ENCODE peak calls at places on chromosomes 5 and 9, in nine cellular contexts. Z, W, D, V, I, M, S, T and L are unnamed samples.

GRCh38 chr5:80254767-80255424 is 952 bp downstream of the SERINC5 start:
- DNase-seq in T (no peak), D (peak; percentile 25), V (no peak), W (no peak), Z (no peak), M (peak; percentile 28), I (peak; percentile 63), S (no peak), L (peak; percentile 36)

GRCh38 chr5:140631063-140631462 is 1.9 kb downstream of the CD14 start:
- DNase-seq in I (no peak), T (no peak), V (no peak), M (no peak), W (no peak), D (no peak), Z (no peak), S (no peak), L (no peak)

GRCh38 chr5:116573617-116574431 is 799 bp downstream of the SEMA6A start:
- DNase-seq in S (no peak), M (no peak), W (no peak), Z (peak; percentile 39), V (peak; percentile 22), I (peak; percentile 35), D (peak; percentile 40), T (no peak), L (no peak)

GRCh38 chr9:92489209-92489608 is 6.9 kb upstream of the ASPN start:
- DNase-seq in Z (no peak), D (peak; percentile 48), M (peak; percentile 62), I (peak; percentile 78), W (no peak), V (no peak), T (no peak), S (no peak), L (no peak)

GRCh38 chr9:132474253-132474652 is 64.2 kb downstream of the CFAP77 start:
- DNase-seq in M (peak; percentile 1), I (no peak), D (no peak), T (no peak), W (no peak), Z (peak; percentile 84), V (no peak), S (no peak), L (no peak)

GRCh38 chr5:96752341-96753016 is 55.3 kb downstream of the ERAP1 start:
- DNase-seq in D (peak; percentile 82), V (no peak), T (peak; percentile 82), I (peak; percentile 68), W (peak; percentile 38), Z (peak; percentile 66), M (peak; percentile 69), S (peak; percentile 76), L (peak; percentile 66)

GRCh38 chr9:70218767-70219166 is 40.0 kb upstream of the SMC5 start:
- DNase-seq in I (peak; percentile 85), T (no peak), D (peak; percentile 47), W (no peak), M (peak; percentile 87), Z (no peak), S (no peak), V (no peak), L (no peak)

GRCh38 chr5:104347119-104347708 is 784.6 kb upstream of the NUDT12 start:
- DNase-seq in I (peak; percentile 3), D (peak; percentile 75), M (peak; percentile 38), T (no peak), Z (no peak), S (peak; percentile 74), V (no peak), W (no peak), L (peak; percentile 28)

GRCh38 chr9:90916147-90916734 is 114.6 kb downstream of the SYK start:
- DNase-seq in V (no peak), D (peak; percentile 28), I (peak; percentile 50), W (no peak), M (peak; percentile 73), T (no peak), S (no peak), Z (no peak), L (no peak)

GRCh38 chr5:132327278-132327959 is 33.2 kb downstream of the SLC22A4 start:
- DNase-seq in S (peak; percentile 11), T (no peak), W (no peak), I (peak; percentile 42), V (no peak), M (peak; percentile 18), Z (no peak), D (peak; percentile 51), L (no peak)

GRCh38 chr9:14236586-14236985 is 77.4 kb downstream of the NFIB start:
- DNase-seq in V (no peak), W (no peak), M (no peak), T (no peak), Z (no peak), I (no peak), D (peak; percentile 14), S (no peak), L (no peak)
- H3K4me1 ChIP-seq in V (peaks cover 94% of the 10 kb centered on the region), W (no peaks in the 10 kb centered on the region), M (peaks cover 5% of the 10 kb centered on the region), T (no peaks in the 10 kb centered on the region), Z (peaks cover 14% of the 10 kb centered on the region), I (peaks cover 11% of the 10 kb centered on the region), D (peaks cover 6% of the 10 kb centered on the region), S (peaks cover 15% of the 10 kb centered on the region), L (no peaks in the 10 kb centered on the region)

GRCh38 chr9:69120380-69121154 is 53.5 kb upstream of the TJP2 start:
- DNase-seq in I (no peak), D (peak; percentile 21), T (peak; percentile 50), M (no peak), W (peak; percentile 56), S (no peak), V (no peak), Z (peak; percentile 27), L (no peak)

GRCh38 chr9:69122086-69122390 is 52.0 kb upstream of the TJP2 start:
- DNase-seq in D (peak; percentile 71), I (peak; percentile 82), V (peak; percentile 71), W (peak; percentile 36), M (peak; percentile 61), Z (no peak), T (no peak), S (peak; percentile 70), L (peak; percentile 86)

GRCh38 chr9:69118656-69119055 is 55.4 kb upstream of the TJP2 start:
- DNase-seq in I (no peak), M (no peak), D (no peak), Z (no peak), S (no peak), V (no peak), W (no peak), T (no peak), L (no peak)

GRCh38 chr9:69121155-69122085 is 52.7 kb upstream of the TJP2 start:
- DNase-seq in M (peak; percentile 31), Z (peak; percentile 51), V (peak; percentile 48), I (peak; percentile 61), D (peak; percentile 35), S (peak; percentile 51), T (peak; percentile 90), W (peak; percentile 36), L (peak; percentile 42)

DNA sequence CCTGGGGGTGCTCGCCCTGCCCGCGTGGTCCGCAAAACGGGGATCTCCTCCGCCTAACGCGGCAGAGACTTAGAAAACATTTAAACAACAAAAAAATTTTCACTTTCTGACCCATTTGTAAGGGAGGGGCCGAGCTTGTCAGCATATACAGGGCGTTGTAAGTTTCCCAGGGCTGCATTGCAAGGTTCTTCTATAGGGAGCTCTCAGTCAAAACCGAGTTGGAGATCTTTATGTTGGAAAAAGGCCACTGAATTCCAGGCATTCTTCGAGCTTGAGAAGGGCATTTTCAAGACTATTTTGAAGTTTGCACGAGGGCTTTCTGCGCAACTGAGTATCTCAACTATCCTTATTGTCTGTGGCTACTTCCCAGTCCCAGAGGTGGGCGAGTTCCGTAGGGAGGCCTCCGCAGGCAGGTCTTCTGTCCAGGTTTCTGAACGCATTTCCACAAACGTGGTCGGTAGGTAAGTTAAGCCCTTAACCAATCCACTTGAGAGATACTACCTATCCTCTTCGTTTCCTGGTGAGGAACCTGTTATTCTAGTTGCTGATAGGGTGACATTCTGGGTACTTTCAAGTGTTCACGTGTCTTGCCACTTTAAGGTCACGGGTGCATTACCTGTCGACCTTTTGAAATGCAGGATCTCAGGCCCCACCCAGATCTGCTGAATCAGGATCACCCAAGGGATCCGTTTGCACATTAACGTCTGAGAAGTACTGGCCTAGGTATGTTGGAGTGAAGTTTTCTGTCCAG is 51.5 kb upstream of the TJP2 start:
- DNase-seq in W (peak; percentile 49), S (peak; percentile 32), V (no peak), D (peak; percentile 76), I (peak; percentile 68), Z (peak; percentile 38), T (peak; percentile 38), M (peak; percentile 84), L (no peak)
- H3K4me1 ChIP-seq in W (peaks cover 2% of the 10 kb centered on the region), S (no peaks in the 10 kb centered on the region), V (peaks cover 26% of the 10 kb centered on the region), D (peaks cover 4% of the 10 kb centered on the region), I (peaks cover 5% of the 10 kb centered on the region), Z (peaks cover 9% of the 10 kb centered on the region), T (peaks cover 19% of the 10 kb centered on the region), M (peaks cover 3% of the 10 kb centered on the region), L (peaks cover 8% of the 10 kb centered on the region)

GRCh38 chr9:79657891-79658290 is 86.1 kb downstream of the TLE4 start:
- DNase-seq in W (no peak), V (no peak), T (no peak), D (no peak), I (peak; percentile 68), S (no peak), M (no peak), Z (no peak), L (no peak)
- H3K4me1 ChIP-seq in W (no peaks in the 10 kb centered on the region), V (peaks cover 15% of the 10 kb centered on the region), T (no peaks in the 10 kb centered on the region), D (no peaks in the 10 kb centered on the region), I (peaks cover 24% of the 10 kb centered on the region), S (peaks cover 21% of the 10 kb centered on the region), M (peaks cover 10% of the 10 kb centered on the region), Z (peaks cover 16% of the 10 kb centered on the region), L (no peaks in the 10 kb centered on the region)

DNA sequence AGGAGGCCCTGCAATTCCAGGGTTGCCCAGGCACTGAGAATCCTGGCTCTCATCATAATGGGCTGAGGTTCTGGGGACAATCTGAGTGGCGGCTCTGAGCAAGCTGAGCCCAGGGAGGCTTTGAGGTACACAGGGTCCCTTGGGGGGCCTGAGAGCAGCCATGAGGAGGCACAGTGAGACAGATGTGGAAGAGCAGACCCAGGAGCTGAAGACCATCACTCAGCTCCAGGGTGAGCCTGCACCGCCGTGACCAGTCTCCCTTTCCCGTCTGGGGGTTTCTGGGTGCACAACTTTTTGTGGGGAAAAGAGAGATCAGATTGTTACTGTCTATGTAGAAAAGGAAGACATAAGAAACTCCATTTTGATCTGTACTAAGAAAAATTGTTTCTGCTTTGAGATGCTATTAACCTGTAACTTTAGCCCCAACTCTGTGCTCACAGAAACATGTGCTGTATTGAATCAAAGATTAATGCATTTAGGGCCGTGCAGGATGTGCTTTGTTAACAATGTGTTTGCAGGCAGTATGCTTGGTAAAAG is at the start of gene CCDC183:
- DNase-seq in W (no peak), I (no peak), D (no peak), S (no peak), M (no peak), V (no peak), Z (no peak), T (no peak), L (no peak)
- H3K4me1 ChIP-seq in W (peaks cover 29% of the 10 kb centered on the region), I (peaks cover 3% of the 10 kb centered on the region), D (no peaks in the 10 kb centered on the region), S (peaks cover 30% of the 10 kb centered on the region), M (peaks cover 15% of the 10 kb centered on the region), V (peaks cover 89% of the 10 kb centered on the region), Z (peaks cover 23% of the 10 kb centered on the region), T (peaks cover 50% of the 10 kb centered on the region), L (peaks cover 24% of the 10 kb centered on the region)